ENCODE peak calls at places on chromosomes 6 and 20, in four cellular contexts. K is GM12878, J is HepG2, Y is K562. D is an unnamed sample.

GRCh38 chr6:25359191-25359861 is 80.2 kb downstream of the CARMIL1 start:
- DNase-seq in K (no peak), J (no peak), Y (no peak), D (no peak)

GRCh38 chr6:125310994-125311649 is 9.4 kb upstream of the HDDC2 start:
- DNase-seq in K (no peak), J (peak), Y (peak), D (peak)

GRCh38 chr6:150079604-150080003 is 10.7 kb upstream of the ULBP3 start:
- DNase-seq in K (no peak), J (no peak), Y (no peak), D (no peak)

GRCh38 chr20:43003318-43003928 is 186.3 kb downstream of the PTPRT start:
- DNase-seq in K (no peak), J (no peak), Y (no peak), D (no peak)

GRCh38 chr6:68559052-68559451 is 76.0 kb upstream of the ADGRB3 start:
- DNase-seq in K (no peak), J (no peak), Y (no peak), D (peak)

GRCh38 chr6:15184441-15184861 is 61.4 kb upstream of the JARID2 start:
- DNase-seq in K (peak), J (no peak), Y (no peak), D (no peak)

GRCh38 chr20:35093245-35093884 is 758 bp upstream of the TRPC4AP start:
- DNase-seq in K (no peak), J (no peak), Y (no peak), D (no peak)

GRCh38 chr6:3455490-3456394 is 1.1 kb downstream of the SLC22A23 start:
- DNase-seq in K (no peak), J (peak), Y (peak), D (peak)

GRCh38 chr20:44231713-44232468 is 15.2 kb upstream of the GDAP1L1 start:
- DNase-seq in K (no peak), J (peak), Y (no peak), D (no peak)

GRCh38 chr6:37123957-37124729 is 45.8 kb upstream of the PIM1 start:
- DNase-seq in K (no peak), J (no peak), Y (no peak), D (no peak)

GRCh38 chr6:69973138-69973537 is 106.8 kb downstream of the COL19A1 start:
- DNase-seq in K (no peak), J (no peak), Y (no peak), D (no peak)

GRCh38 chr6:16388488-16388887 is 150.1 kb downstream of the GMPR start:
- DNase-seq in K (no peak), J (no peak), Y (no peak), D (no peak)

GRCh38 chr6:7505196-7505699 is 36.2 kb upstream of the DSP start:
- DNase-seq in K (no peak), J (peak), Y (no peak), D (peak)

GRCh38 chr6:26536571-26537159 is 1.5 kb upstream of the HMGN4 start:
- DNase-seq in K (no peak), J (peak), Y (no peak), D (no peak)

GRCh38 chr20:33131949-33132822 is 35.8 kb upstream of the BPIFA2 start:
- DNase-seq in K (no peak), J (no peak), Y (no peak), D (no peak)

GRCh38 chr6:140107216-140107615 is 732.8 kb upstream of the CITED2 start:
- DNase-seq in K (no peak), J (no peak), Y (no peak), D (no peak)

GRCh38 chr6:72963946-72964345 is 261.4 kb downstream of the KHDC1L start:
- DNase-seq in K (no peak), J (no peak), Y (no peak), D (no peak)

GRCh38 chr6:165632194-165632593 is 30.8 kb downstream of the PDE10A start:
- DNase-seq in K (no peak), J (no peak), Y (no peak), D (no peak)

GRCh38 chr6:17271628-17272027 is 9.5 kb upstream of the RBM24 start:
- DNase-seq in K (no peak), J (peak), Y (no peak), D (no peak)

GRCh38 chr6:112563368-112563767 is 216.2 kb downstream of the RFPL4B start:
- DNase-seq in K (no peak), J (peak), Y (no peak), D (no peak)

GRCh38 chr20:25145131-25145530 is 50.4 kb upstream of the ENTPD6 start:
- DNase-seq in K (no peak), J (no peak), Y (no peak), D (no peak)

GRCh38 chr20:21352703-21353102 is 44.6 kb downstream of the NKX2-4 start:
- DNase-seq in K (no peak), J (peak), Y (no peak), D (no peak)

DNA sequence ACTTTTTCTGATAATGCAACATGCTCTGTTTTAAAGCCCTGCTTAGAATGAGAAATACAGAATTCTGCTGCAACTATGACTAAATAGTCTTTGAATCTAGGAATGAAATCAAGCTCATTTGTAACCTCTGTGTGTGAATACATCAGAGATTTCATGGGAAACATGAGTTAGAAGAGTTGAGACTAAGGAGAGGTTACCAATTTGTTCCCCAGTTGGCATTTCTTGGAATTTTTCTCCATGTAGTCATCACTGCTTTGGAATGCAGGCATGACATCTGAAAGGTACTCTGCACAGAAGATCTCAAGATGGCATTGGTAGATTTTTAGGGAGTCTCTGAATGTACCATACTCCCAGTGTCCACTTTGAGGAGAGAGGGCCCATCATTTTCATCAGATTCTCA is 237.2 kb downstream of the TFAP2A start:
- DNase-seq in K (no peak), J (no peak), Y (no peak), D (no peak)
- TF ChIP-seq TARDBP in K (no peak), J (no peak), Y (no peak), D (no peak)

DNA sequence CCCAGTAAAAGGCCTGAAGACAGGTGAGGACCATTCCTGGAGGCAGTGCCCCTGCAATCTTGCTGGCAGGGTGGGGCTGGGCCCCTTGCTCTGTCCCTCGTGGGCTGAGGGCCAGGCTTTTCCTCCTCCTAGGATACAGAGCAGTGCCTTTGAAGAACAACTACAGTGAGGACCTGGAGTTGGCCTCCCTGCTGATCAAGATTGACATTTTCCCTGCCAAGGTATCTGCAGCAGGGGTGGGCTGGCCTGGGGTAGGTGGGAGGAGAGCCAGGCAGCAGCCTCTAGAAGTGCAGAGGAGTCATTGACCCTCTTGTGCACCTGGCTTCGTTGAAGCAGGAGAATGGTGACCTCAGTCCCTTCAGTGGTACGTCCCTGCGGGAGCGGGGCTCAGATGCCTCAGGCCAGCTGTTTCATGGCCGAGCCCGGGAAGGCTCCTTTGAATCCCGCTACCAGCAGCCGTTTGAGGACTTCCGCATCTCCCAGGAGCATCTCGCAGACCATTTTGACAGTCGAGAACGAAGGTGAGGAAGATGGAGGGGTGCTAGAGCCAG is 36.5 kb downstream of the PLCG1 start:
- DNase-seq in K (no peak), J (no peak), Y (no peak), D (no peak)
- TF ChIP-seq TARDBP in K (no peak), J (no peak), Y (no peak), D (no peak)

GRCh38 chr6:66663127-66663526 is 956.1 kb upstream of the EYS start:
- DNase-seq in K (no peak), J (no peak), Y (no peak), D (no peak)

GRCh38 chr6:66662721-66663120 is 955.7 kb upstream of the EYS start:
- DNase-seq in K (no peak), J (no peak), Y (no peak), D (no peak)

GRCh38 chr6:66664112-66664511 is 957.1 kb upstream of the EYS start:
- DNase-seq in K (no peak), J (no peak), Y (no peak), D (no peak)

GRCh38 chr6:66662196-66662595 is 955.2 kb upstream of the EYS start:
- DNase-seq in K (no peak), J (peak), Y (no peak), D (no peak)
- TF ChIP-seq TARDBP in K (no peak), J (no peak), Y (no peak), D (no peak)

GRCh38 chr6:170583736-170584180 is 679 bp downstream of the PDCD2 start:
- DNase-seq in K (no peak), J (no peak), Y (no peak), D (peak)

GRCh38 chr6:170584181-170584953 is at the start of gene PDCD2:
- DNase-seq in K (peak), J (peak), Y (peak), D (peak)

GRCh38 chr6:170590725-170591124 is 6.3 kb upstream of the PDCD2 start:
- DNase-seq in K (no peak), J (no peak), Y (no peak), D (no peak)

DNA sequence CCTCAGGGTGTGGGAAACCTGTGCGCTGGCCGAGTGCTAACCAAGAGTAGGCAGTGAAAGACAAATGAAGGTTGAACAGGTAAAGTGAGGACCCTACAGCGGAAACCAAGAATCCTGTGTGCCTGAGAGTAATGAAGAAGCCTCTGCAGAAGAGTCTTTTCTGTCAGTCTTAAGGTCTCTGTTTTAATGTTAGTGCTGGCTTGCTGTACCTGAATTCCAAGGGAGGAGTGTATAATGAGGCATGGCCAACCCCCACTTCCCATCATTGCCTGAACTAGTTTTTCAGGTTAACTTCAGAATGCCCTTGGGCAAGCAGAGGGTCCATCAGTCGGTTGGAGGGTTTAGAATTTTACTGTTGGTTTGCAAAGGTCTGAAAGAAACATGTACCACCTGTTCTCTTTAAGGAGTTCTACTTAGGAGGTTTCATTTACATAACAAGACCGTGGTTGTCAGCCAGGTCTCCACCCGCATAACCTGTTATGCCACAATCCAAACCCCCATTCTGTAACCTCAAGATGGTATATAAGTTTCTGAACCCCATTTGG is 589 bp upstream of the PDCD2 start:
- DNase-seq in K (no peak), J (no peak), Y (no peak), D (no peak)
- TF ChIP-seq TARDBP in K (no peak), J (no peak), Y (no peak), D (no peak)

GRCh38 chr20:16555754-16556153 is 17.5 kb downstream of the KIF16B start:
- DNase-seq in K (no peak), J (no peak), Y (no peak), D (no peak)

GRCh38 chr20:16556299-16556698 is 16.9 kb downstream of the KIF16B start:
- DNase-seq in K (no peak), J (no peak), Y (no peak), D (no peak)

GRCh38 chr20:16553161-16553560 is 20.1 kb downstream of the KIF16B start:
- DNase-seq in K (no peak), J (no peak), Y (no peak), D (no peak)

GRCh38 chr20:16553684-16554083 is 19.6 kb downstream of the KIF16B start:
- DNase-seq in K (no peak), J (no peak), Y (no peak), D (no peak)

GRCh38 chr20:16554766-16555543 is 18.3 kb downstream of the KIF16B start:
- DNase-seq in K (no peak), J (no peak), Y (no peak), D (no peak)
- TF ChIP-seq TARDBP in K (no peak), J (no peak), Y (no peak), D (no peak)

DNA sequence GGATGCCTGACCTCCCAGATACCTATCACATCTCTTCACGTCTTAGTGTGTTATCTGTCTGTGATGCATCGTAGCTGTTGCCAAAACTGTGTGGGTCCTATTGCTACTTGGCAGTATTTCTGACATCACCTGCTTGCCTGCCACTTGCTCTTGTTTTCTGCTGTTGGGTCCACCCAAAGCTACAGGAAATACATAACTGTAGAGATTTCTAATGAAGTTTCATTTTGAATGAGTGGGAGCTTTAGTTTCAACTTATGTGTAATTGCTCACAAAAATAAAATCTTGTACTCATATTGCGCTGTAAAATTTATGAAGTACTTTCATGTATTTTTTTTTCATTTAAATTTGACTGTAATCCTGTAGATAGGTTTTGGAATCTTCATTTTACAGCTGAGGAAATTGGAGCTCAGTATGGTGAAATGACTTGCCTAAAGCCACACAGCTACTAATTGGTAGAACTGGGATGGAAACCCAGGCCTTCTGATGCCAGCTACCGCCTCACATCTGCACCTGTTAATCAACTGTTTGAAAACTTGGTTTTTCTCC is 113.6 kb upstream of the MAN1A1 start:
- DNase-seq in K (peak), J (no peak), Y (no peak), D (no peak)
- TF ChIP-seq TARDBP in K (no peak), J (no peak), Y (no peak), D (no peak)

GRCh38 chr20:38395165-38395564 is 40.0 kb downstream of the SNHG17 start:
- DNase-seq in K (no peak), J (no peak), Y (no peak), D (no peak)
- TF ChIP-seq TARDBP in K (no peak), J (no peak), Y (no peak), D (no peak)

DNA sequence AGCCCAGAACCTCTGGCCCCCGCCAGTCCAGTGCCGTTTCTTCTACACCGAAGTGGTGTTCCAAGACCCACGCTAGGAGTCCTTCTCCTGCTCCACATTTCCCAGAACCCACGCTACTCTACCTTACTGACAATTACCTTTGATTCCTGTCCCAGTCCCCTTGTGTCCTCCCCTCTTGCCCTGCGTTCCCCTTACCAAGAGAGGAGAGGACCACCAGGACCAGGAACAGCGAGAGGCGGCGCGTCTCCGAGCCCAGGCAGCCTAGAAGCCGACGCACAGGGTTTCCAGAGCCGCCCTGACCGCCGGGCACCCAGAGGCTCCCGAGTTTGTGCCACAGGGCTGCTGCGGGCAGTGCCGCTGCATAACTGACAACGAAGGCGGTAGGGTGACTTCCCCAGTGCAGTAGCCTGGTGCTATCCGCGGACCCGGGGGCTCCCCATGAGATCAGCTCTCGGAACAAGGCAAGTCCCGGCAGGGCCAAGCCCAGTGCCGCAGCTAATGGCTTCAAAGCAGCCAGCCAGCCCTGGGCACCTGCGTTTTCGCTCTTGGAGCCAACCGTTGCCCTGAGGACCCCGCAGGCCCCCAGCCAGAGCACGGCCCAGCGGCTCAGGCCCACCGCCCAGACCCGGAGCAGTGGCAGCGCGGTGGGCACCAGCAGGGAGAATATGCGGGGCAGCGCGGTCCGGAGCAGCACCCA is 512 bp downstream of the TAP1 start:
- DNase-seq in K (no peak), J (no peak), Y (no peak), D (no peak)
- TF ChIP-seq TARDBP in K (no peak), J (no peak), Y (no peak), D (no peak)